ENCODE peak calls at places on chromosomes 1 and 21, in four cellular contexts. K is CD8-positive, alpha-beta T cell; L is thoracic aorta; G is brain microvascular endothelial cell. X is an unnamed sample.

GRCh38 chr1:119422631-119423030 is 7.7 kb downstream of the HSD3B2 start:
- DNase-seq in G (no peak), L (no peak), K (no peak), X (no peak)

GRCh38 chr1:107919953-107920352 is 45.0 kb downstream of the VAV3 start:
- DNase-seq in L (no peak), K (no peak), G (no peak), X (no peak)

GRCh38 chr21:37878946-37879660 is 37.2 kb downstream of the KCNJ6 start:
- DNase-seq in K (no peak), G (peak; percentile 89), L (no peak), X (no peak)

GRCh38 chr1:177354247-177354646 is 183.5 kb downstream of the BRINP2 start:
- DNase-seq in K (no peak), G (no peak), L (no peak), X (no peak)

GRCh38 chr1:174964261-174964984 is 35.3 kb upstream of the CACYBP start:
- DNase-seq in K (no peak), L (no peak), G (no peak), X (no peak)

GRCh38 chr1:220787069-220787614 is 429 bp downstream of the MTARC1 start:
- DNase-seq in L (no peak), K (no peak), G (no peak), X (no peak)

GRCh38 chr1:47574451-47575165 is 136.8 kb downstream of the FOXD2 start:
- DNase-seq in K (no peak), L (no peak), G (no peak), X (no peak)

GRCh38 chr1:226827458-226827857 is 43.0 kb upstream of the PSEN2 start:
- DNase-seq in G (no peak), L (no peak), K (no peak), X (no peak)

GRCh38 chr1:182803846-182804245 is 14.3 kb downstream of the NPL start:
- DNase-seq in L (no peak), K (no peak), G (no peak), X (no peak)

GRCh38 chr1:116560704-116561490 is 9.9 kb downstream of the CD58 start:
- DNase-seq in L (no peak), G (no peak), K (no peak), X (no peak)

GRCh38 chr1:9798236-9799130 is 25.3 kb downstream of the CLSTN1 start:
- DNase-seq in K (no peak), G (no peak), L (no peak), X (no peak)

GRCh38 chr1:51071291-51071690 is 30.7 kb upstream of the C1orf185 start:
- DNase-seq in K (no peak), G (no peak), L (no peak), X (no peak)

GRCh38 chr1:84724128-84724860 is 34.0 kb upstream of the SSX2IP start:
- DNase-seq in L (no peak), K (peak; percentile 34), G (no peak), X (peak; percentile 23)

GRCh38 chr1:35505911-35506798 is 51.0 kb downstream of the KIAA0319L start:
- DNase-seq in K (no peak), G (peak; percentile 92), L (no peak), X (no peak)

GRCh38 chr1:87279966-87280535 is 48.6 kb upstream of the LMO4 start:
- DNase-seq in K (no peak), L (no peak), G (no peak), X (no peak)

GRCh38 chr1:67811816-67812215 is 21.5 kb downstream of the GNG12 start:
- DNase-seq in G (no peak), K (no peak), L (no peak), X (no peak)

GRCh38 chr1:232150770-232151548 is 479.0 kb downstream of the SIPA1L2 start:
- DNase-seq in L (no peak), G (no peak), K (no peak), X (no peak)

GRCh38 chr1:59026472-59026948 is 242.7 kb upstream of the JUN start:
- DNase-seq in L (no peak), G (no peak), K (no peak), X (no peak)

GRCh38 chr21:46052703-46053651 is 44.9 kb upstream of the COL6A2 start:
- DNase-seq in G (peak; percentile 75), K (no peak), L (no peak), X (no peak)

GRCh38 chr21:36887983-36888382 is 78.5 kb downstream of the HLCS start:
- DNase-seq in L (no peak), G (no peak), K (no peak), X (no peak)

GRCh38 chr1:9289724-9290493 is 2.8 kb upstream of the SPSB1 start:
- DNase-seq in K (no peak), L (peak; percentile 70), G (peak; percentile 75), X (no peak)

GRCh38 chr1:61190476-61191067 is 108.2 kb downstream of the NFIA start:
- DNase-seq in K (no peak), G (no peak), L (no peak), X (no peak)

GRCh38 chr1:106768501-106768900 is 288.0 kb upstream of the PRMT6 start:
- DNase-seq in L (no peak), K (no peak), G (peak; percentile 47), X (no peak)

GRCh38 chr1:11720523-11720922 is 15.4 kb upstream of the AGTRAP start:
- DNase-seq in G (no peak), K (no peak), L (no peak), X (no peak)

GRCh38 chr1:1758059-1758621 is 20.1 kb downstream of the NADK start:
- DNase-seq in G (no peak), K (no peak), L (no peak), X (no peak)

GRCh38 chr1:87953732-87954344 is 625.2 kb downstream of the LMO4 start:
- DNase-seq in K (peak; percentile 42), G (peak; percentile 74), L (peak; percentile 22), X (peak; percentile 21)

GRCh38 chr1:84620720-84621313 is 46.6 kb upstream of the CTBS start:
- DNase-seq in L (peak; percentile 9), K (peak; percentile 72), G (peak; percentile 57), X (peak; percentile 91)

GRCh38 chr1:216456682-216457081 is 33.4 kb upstream of the USH2A start:
- DNase-seq in G (peak; percentile 91), L (no peak), K (no peak), X (no peak)

GRCh38 chr1:95089888-95090287 is 17.1 kb upstream of the ALG14 start:
- DNase-seq in L (no peak), G (no peak), K (no peak), X (no peak)

GRCh38 chr1:36224537-36225297 is 474 bp downstream of the THRAP3 start:
- DNase-seq in L (peak; percentile 70), G (peak; percentile 88), K (no peak), X (no peak)

GRCh38 chr1:161803181-161803580 is 37.1 kb downstream of the ATF6 start:
- DNase-seq in L (no peak), G (no peak), K (no peak), X (no peak)

GRCh38 chr1:36486436-36487335 is 4.0 kb upstream of the CSF3R start:
- DNase-seq in L (no peak), G (no peak), K (no peak), X (no peak)

GRCh38 chr1:59383963-59384362 is 87.1 kb downstream of the FGGY start:
- DNase-seq in K (no peak), G (no peak), L (no peak), X (no peak)

GRCh38 chr1:178739285-178740045 is 14.4 kb downstream of the RALGPS2 start:
- DNase-seq in L (no peak), K (no peak), G (no peak), X (no peak)

GRCh38 chr1:178738780-178739179 is 13.7 kb downstream of the RALGPS2 start:
- DNase-seq in G (no peak), K (no peak), L (no peak), X (no peak)

DNA sequence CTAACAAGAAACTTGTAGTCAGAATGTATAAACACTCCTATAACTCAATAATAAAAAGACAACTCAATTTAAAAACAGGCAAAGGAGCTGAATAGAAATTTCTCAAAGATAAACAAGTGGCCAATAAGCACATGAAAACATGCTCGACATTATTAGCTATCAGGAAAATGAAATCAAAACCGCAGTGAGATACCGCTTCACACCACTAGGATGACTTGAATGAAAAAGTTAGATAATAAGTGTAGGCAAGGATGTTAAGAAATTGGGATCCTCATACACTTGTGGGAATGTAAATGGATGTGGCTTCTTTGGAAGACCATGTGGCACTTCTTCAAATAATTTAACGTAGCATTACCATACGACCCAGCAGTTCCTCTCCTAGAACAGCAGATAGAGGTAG is 8.9 kb downstream of the RALGPS2 start:
- DNase-seq in K (no peak), G (no peak), L (no peak), X (no peak)
- TF ChIP-seq CTCF in K (peak; percentile 20), G (peak; percentile 43), L (no peak), X (no peak)

GRCh38 chr1:91789273-91789997 is 96.5 kb downstream of the TGFBR3 start:
- DNase-seq in K (no peak), G (no peak), L (no peak), X (no peak)

GRCh38 chr1:91790296-91790851 is 95.6 kb downstream of the TGFBR3 start:
- DNase-seq in L (no peak), G (no peak), K (no peak), X (no peak)

GRCh38 chr1:91791691-91792392 is 94.1 kb downstream of the TGFBR3 start:
- DNase-seq in G (no peak), K (no peak), L (no peak), X (no peak)

GRCh38 chr1:91792393-91793032 is 93.4 kb downstream of the TGFBR3 start:
- DNase-seq in K (no peak), G (no peak), L (no peak), X (no peak)

GRCh38 chr1:91791103-91791502 is 94.8 kb downstream of the TGFBR3 start:
- DNase-seq in K (no peak), G (no peak), L (no peak), X (no peak)
- TF ChIP-seq CTCF in K (no peak), G (no peak), L (no peak), X (no peak)

GRCh38 chr1:228876187-228876586 is 140.9 kb downstream of the RHOU start:
- DNase-seq in G (no peak), L (no peak), K (no peak), X (no peak)
- TF ChIP-seq CTCF in G (no peak), L (no peak), K (no peak), X (no peak)

DNA sequence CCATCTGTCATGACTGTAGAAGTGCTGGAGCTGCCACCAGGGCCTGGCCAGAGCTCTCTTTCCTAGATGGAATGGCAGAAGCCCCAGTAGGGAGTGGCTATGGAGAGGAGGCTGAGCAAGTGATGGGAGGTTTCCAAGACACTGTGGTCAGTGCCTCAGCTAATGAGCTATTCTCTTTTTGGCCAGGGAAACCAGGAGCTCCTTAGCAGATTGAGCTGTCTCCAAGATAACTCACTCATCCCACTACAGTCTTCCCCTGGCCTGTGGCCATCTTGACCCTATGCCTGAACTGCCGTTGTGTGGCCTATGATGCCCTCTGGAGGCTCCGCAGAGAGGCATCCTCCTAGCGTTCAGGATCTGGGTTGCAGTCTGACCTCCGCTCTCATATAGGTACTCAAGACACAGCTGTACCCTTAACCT is 60.5 kb downstream of the ERI3 start:
- DNase-seq in L (no peak), G (peak; percentile 10), K (no peak), X (no peak)
- TF ChIP-seq CTCF in L (no peak), G (peak; percentile 55), K (no peak), X (no peak)

GRCh38 chr1:22021061-22021460 is 19.6 kb downstream of the CELA3A start:
- DNase-seq in K (no peak), L (no peak), G (no peak), X (no peak)

GRCh38 chr1:22024485-22025367 is 23.3 kb downstream of the CELA3A start:
- DNase-seq in K (peak; percentile 65), G (peak; percentile 87), L (peak; percentile 21), X (no peak)

GRCh38 chr1:22018583-22019559 is 17.4 kb downstream of the CELA3A start:
- DNase-seq in K (peak; percentile 52), L (no peak), G (peak; percentile 96), X (peak; percentile 35)
- TF ChIP-seq CTCF in K (no peak), L (no peak), G (peak; percentile 74), X (no peak)